ENCODE peak calls at places on chromosomes 4 and X, in six cellular contexts. V is trophoblast cell, S is mesenchymal stem cell, L is IMR-90, O is H1, B is neuronal stem cell. Z is an unnamed sample.

GRCh38 chr4:5247735-5248134 is 196.5 kb downstream of the STK32B start:
- DNase-seq in V (no peak), S (no peak), L (peak), O (no peak), B (no peak), Z (no peak)

GRCh38 chr4:138835833-138836521 is 179.6 kb upstream of the NOCT start:
- DNase-seq in V (no peak), S (no peak), L (peak), O (no peak), B (no peak), Z (no peak)

GRCh38 chrX:35166023-35166422 is 223.4 kb downstream of the FAM47B start:
- DNase-seq in V (no peak), S (peak), L (no peak), O (no peak), B (peak), Z (no peak)

GRCh38 chr4:175891863-175892262 is 79.8 kb upstream of the GPM6A start:
- DNase-seq in V (no peak), S (peak), L (peak), O (no peak), B (peak), Z (no peak)

GRCh38 chr4:161249779-161250440 is 913.9 kb downstream of the FSTL5 start:
- DNase-seq in V (no peak), S (no peak), L (no peak), O (no peak), B (no peak), Z (no peak)

GRCh38 chr4:173486714-173487392 is 43.2 kb downstream of the HAND2 start:
- DNase-seq in V (no peak), S (no peak), L (no peak), O (no peak), B (no peak), Z (no peak)

GRCh38 chrX:123648028-123648810 is 84.6 kb downstream of the THOC2 start:
- DNase-seq in V (no peak), S (peak), L (peak), O (peak), B (peak), Z (peak)

GRCh38 chr4:51836531-51836930 is 6.4 kb upstream of the DCUN1D4 start:
- DNase-seq in V (no peak), S (peak), L (no peak), O (no peak), B (no peak), Z (no peak)

GRCh38 chr4:138666366-138666765 is 349.2 kb upstream of the NOCT start:
- DNase-seq in V (no peak), S (no peak), L (no peak), O (no peak), B (no peak), Z (no peak)

GRCh38 chr4:174357321-174357720 is 73.6 kb downstream of the CEP44 start:
- DNase-seq in V (no peak), S (peak), L (no peak), O (no peak), B (no peak), Z (no peak)

GRCh38 chrX:77415882-77416281 is 31.3 kb upstream of the FGF16 start:
- DNase-seq in V (no peak), S (no peak), L (no peak), O (no peak), B (no peak), Z (no peak)

GRCh38 chrX:44494357-44494756 is 48.3 kb downstream of the FUNDC1 start:
- DNase-seq in V (no peak), S (no peak), L (no peak), O (no peak), B (no peak), Z (no peak)

GRCh38 chrX:24790166-24790565 is 96.4 kb downstream of the POLA1 start:
- DNase-seq in V (no peak), S (no peak), L (no peak), O (no peak), B (no peak), Z (no peak)
- H3K14ac ChIP-seq in V (no peak), S (no peak), L (no peak), O (no peak), B (no peak), Z (no peak)

GRCh38 chr4:151316645-151317044 is 8.8 kb downstream of the SH3D19 start:
- DNase-seq in V (no peak), S (no peak), L (no peak), O (no peak), B (no peak), Z (no peak)
- H3K23ac ChIP-seq in V (no peak), S (no peak), L (no peak), O (no peak), B (no peak), Z (no peak)

GRCh38 chr4:1250527-1250812 is 1.5 kb upstream of the CTBP1 start:
- DNase-seq in V (no peak), S (no peak), L (no peak), O (no peak), B (no peak), Z (no peak)

GRCh38 chr4:1249731-1250526 is 999 bp upstream of the CTBP1 start:
- DNase-seq in V (peak), S (peak), L (no peak), O (peak), B (no peak), Z (peak)

GRCh38 chr4:1247811-1248261 is 1.1 kb downstream of the CTBP1 start:
- DNase-seq in V (peak), S (peak), L (no peak), O (peak), B (peak), Z (peak)

GRCh38 chr4:1248262-1249147 is at the start of gene CTBP1:
- DNase-seq in V (peak), S (peak), L (peak), O (peak), B (peak), Z (peak)

DNA sequence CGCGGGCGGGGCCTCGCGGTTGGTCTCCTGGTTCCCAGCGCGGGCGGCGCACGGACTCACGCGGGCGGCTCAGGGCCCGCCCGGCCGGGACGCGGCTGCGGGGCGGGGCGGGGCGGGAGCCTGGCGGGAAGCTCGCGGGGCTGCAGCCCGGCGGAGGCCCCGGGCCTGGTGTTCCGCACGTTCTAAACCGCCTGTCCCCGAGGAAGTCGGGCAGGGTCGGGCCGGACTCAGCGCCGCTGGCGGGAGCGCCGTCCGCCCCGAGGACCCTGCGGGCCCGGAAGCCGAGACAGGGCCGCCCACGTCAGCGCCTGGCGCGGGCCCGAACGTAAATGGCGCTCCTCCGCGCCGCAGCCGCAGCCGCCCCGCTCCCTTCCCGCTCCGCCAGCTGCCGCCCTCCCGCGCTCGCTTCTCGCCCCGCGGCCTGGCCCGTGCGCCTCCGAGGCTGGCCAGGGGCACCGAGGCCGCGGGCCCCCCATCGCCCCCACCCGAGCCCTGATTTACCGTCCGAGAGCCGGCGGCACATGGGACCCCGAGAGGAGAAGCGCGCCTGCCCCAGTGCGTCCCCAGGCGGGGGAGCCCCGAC is 309 bp upstream of the CTBP1 start:
- DNase-seq in V (peak), S (peak), L (peak), O (peak), B (peak), Z (peak)
- H4K8ac ChIP-seq in V (peak), S (peak), L (peak), O (peak), B (peak), Z (no peak)

GRCh38 chrX:101749436-101749835 is 89.8 kb upstream of the ARMCX2 start:
- DNase-seq in V (no peak), S (no peak), L (no peak), O (no peak), B (no peak), Z (no peak)

GRCh38 chrX:101750744-101751143 is 91.1 kb upstream of the ARMCX2 start:
- DNase-seq in V (no peak), S (no peak), L (no peak), O (no peak), B (no peak), Z (no peak)

GRCh38 chrX:101744085-101744484 is 84.4 kb upstream of the ARMCX2 start:
- DNase-seq in V (no peak), S (no peak), L (no peak), O (no peak), B (no peak), Z (no peak)

GRCh38 chrX:101740642-101741041 is 81.0 kb upstream of the ARMCX2 start:
- DNase-seq in V (no peak), S (no peak), L (no peak), O (no peak), B (no peak), Z (no peak)

DNA sequence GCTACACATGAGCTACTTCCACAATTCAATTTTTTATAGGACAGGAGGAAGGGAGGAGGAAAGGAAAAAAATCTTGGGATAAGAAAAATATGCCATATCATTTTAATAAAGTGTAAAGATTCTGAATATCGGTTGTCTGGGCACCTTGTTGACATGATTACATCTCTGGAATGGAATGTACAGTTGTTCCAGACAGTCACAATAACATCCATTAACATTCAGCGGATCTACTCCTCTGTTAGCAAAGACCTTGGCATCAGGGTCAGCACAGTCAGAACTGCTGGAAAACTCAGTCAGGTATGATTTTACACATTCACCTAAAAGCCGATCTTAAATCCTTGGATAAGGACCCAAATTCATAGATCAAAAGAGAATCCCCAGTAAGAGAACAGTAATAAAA is 85.4 kb upstream of the ARMCX2 start:
- DNase-seq in V (no peak), S (no peak), L (no peak), O (no peak), B (no peak), Z (no peak)
- H3K14ac ChIP-seq in V (no peak), S (no peak), L (no peak), O (no peak), B (no peak), Z (no peak)

DNA sequence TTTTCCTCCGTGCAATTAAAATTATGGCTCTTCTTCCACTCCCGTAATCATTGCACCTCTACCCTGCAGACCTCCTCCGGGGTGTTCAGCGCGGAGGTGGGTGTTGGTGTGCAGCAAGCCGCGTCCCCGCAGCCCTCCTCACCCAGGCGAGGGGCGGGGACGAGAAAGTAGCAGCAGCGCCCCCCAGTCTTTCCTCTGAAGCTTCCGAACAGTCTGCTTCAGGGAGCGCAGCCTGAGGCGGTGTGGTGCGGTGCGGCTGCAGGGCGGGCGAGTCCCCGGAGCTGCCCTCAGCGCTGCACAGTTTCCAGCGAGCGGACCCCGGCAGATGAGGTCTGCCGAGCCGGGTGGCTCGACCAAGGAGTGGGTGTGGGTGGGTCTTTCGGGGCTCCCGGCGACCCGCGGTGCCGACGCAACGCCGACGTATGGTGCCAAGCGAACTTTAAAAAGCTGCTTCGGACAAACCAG is at the start of gene FRAS1:
- DNase-seq in V (no peak), S (peak), L (no peak), O (peak), B (peak), Z (peak)
- H3K23ac ChIP-seq in V (no peak), S (peak), L (no peak), O (no peak), B (peak), Z (no peak)

DNA sequence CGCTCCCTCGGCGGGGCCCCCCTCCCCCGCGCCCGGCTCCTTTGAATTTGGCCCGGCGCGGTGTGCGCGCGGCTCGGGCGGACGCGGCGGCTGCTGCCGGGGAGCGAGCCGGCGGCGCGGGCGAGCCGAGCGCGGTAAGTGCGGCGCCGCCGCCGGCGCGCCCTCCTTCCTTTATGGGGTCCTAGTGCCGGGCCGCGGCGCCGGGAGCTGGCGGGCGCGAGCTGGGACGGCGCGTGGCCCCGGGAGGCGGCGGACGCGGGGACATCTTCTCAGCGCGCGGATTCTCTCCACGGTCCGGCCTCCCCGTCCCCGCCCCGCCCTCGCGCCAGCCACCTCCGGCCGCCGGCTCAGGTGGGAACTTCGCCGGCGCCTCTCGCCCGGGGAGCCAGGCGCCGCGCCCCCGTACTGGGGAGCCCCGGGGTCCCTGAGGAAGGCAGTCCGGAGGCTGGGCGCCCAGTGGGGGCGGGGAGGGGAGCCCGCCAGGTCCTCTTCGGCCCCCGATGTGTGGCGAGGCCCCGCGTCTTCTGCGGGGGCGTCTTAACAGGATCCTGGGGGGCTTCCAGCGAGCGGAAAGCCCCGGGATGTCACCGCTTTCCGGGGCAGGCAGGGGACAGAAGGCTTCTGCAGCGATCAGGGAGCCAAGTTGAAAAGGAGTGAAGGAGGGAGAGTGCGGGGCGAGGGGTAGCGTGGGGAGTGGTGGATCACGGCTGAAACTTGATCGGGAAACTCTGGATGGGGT is 98.4 kb upstream of the TENM3 start:
- DNase-seq in V (peak), S (no peak), L (peak), O (peak), B (peak), Z (peak)
- H4K8ac ChIP-seq in V (peak), S (no peak), L (no peak), O (peak), B (no peak), Z (no peak)

GRCh38 chr4:162343967-162344366 is 180.2 kb upstream of the FSTL5 start:
- DNase-seq in V (no peak), S (no peak), L (no peak), O (no peak), B (no peak), Z (no peak)
- H3K14ac ChIP-seq in V (no peak), S (no peak), L (no peak), O (no peak), B (no peak), Z (no peak)

GRCh38 chr4:7901274-7901845 is 38.3 kb downstream of the AFAP1 start:
- DNase-seq in V (no peak), S (no peak), L (no peak), O (no peak), B (no peak), Z (no peak)
- H3K23ac ChIP-seq in V (no peak), S (no peak), L (peak), O (no peak), B (no peak), Z (no peak)